ENCODE peak calls at places on chromosomes 13 and 19, in five cellular contexts. X is CD4-positive, alpha-beta T cell; N is neural progenitor cell; P is psoas muscle; Q is dorsolateral prefrontal cortex. M is an unnamed sample. For H3K27me3, the result is how much of the 10 kb centered on the place peaks cover.

GRCh38 chr19:55257461-55258411 is 1.1 kb downstream of the PPP6R1 start:
- DNase-seq in X (peak), N (peak), P (no peak), Q (no peak), M (no peak)

GRCh38 chr19:4234142-4234861 is 5.0 kb downstream of the EBI3 start:
- DNase-seq in X (no peak), N (no peak), P (no peak), Q (no peak), M (no peak)

GRCh38 chr19:20077791-20078463 is at the start of gene ZNF90:
- DNase-seq in X (peak), N (peak), P (peak), Q (peak), M (peak)

GRCh38 chr13:40992678-40993077 is 26.4 kb downstream of the ELF1 start:
- DNase-seq in X (no peak), N (no peak), P (no peak), Q (no peak), M (peak)

GRCh38 chr19:566844-567243 is 5.6 kb upstream of the BSG start:
- DNase-seq in X (no peak), N (no peak), P (no peak), Q (no peak), M (no peak)

GRCh38 chr13:52968074-52968700 is 60.4 kb upstream of the OLFM4 start:
- DNase-seq in X (peak), N (peak), P (peak), Q (peak), M (peak)

GRCh38 chr19:51702103-51702753 is 9.1 kb downstream of the SPACA6 start:
- DNase-seq in X (peak), N (peak), P (peak), Q (peak), M (peak)

GRCh38 chr13:113209336-113209879 is at the start of gene CUL4A:
- DNase-seq in X (peak), N (peak), P (peak), Q (peak), M (peak)

GRCh38 chr19:19053508-19054314 is 10.1 kb upstream of the SLC25A42 start:
- DNase-seq in X (peak), N (peak), P (peak), Q (peak), M (peak)

GRCh38 chr19:45276284-45276687 is 25.2 kb downstream of the MARK4 start:
- DNase-seq in X (no peak), N (no peak), P (no peak), Q (no peak), M (peak)

GRCh38 chr19:1764293-1764683 is 11.0 kb downstream of the ONECUT3 start:
- DNase-seq in X (no peak), N (no peak), P (no peak), Q (no peak), M (no peak)

GRCh38 chr13:100895656-100896055 is 221.1 kb upstream of the TMTC4 start:
- DNase-seq in X (no peak), N (no peak), P (no peak), Q (no peak), M (no peak)

GRCh38 chr19:52670046-52670445 is 31.9 kb upstream of the ZNF83 start:
- DNase-seq in X (no peak), N (no peak), P (no peak), Q (no peak), M (no peak)

GRCh38 chr13:36518707-36519106 is 86.4 kb downstream of the CCNA1 start:
- DNase-seq in X (no peak), N (no peak), P (no peak), Q (no peak), M (no peak)

GRCh38 chr19:48635263-48635965 is 1.8 kb downstream of the DBP start:
- DNase-seq in X (peak), N (peak), P (peak), Q (peak), M (peak)
- H3K27ac ChIP-seq in X (peak), N (no peak), P (peak), Q (peak), M (peak)

DNA sequence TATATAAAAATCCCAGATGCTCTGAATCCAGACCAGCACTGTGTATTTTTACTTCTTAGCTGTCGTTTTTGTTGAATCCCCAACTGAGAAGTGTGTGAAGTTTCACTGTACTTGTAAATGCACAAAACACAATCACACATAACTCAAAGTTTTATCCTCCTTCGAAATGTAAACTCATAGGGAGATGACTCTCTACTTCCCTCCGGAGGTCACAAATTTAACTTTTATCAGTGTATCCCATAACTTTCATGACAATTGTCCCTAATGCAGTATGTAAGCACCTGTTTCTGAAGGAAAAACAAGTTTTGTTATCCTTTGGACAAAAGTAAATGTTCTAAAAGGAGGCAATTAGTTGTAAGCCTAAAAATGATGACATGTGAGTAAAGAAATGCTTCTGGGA is 665.0 kb upstream of the SLITRK6 start:
- DNase-seq in X (no peak), N (peak), P (no peak), Q (no peak), M (peak)
- H3K27me3 ChIP-seq in X (under half), N (under half), P (under half), Q (under half), M (under half)

DNA sequence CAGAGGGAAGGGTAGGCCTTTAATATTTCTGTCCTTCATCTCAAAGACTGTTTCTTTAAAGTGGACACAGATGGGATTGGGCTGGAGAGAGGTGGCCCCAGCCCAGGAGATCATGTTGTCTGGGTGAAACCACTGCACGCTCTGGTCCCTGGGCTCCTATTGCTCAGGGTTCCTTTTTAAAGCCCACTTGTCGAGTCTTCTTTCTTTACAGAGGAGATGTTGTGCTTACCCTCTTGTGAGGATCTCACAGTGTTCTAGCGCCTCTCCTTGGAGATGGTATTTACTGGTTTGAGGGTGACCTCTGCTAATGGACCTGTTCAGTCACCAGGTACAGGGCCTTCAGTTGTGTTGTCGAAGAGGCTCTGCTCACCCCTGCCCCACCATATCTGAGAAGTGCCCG is 128.4 kb downstream of the TM9SF2 start:
- DNase-seq in X (no peak), N (no peak), P (no peak), Q (no peak), M (no peak)
- H3K27ac ChIP-seq in X (no peak), N (no peak), P (no peak), Q (no peak), M (no peak)

DNA sequence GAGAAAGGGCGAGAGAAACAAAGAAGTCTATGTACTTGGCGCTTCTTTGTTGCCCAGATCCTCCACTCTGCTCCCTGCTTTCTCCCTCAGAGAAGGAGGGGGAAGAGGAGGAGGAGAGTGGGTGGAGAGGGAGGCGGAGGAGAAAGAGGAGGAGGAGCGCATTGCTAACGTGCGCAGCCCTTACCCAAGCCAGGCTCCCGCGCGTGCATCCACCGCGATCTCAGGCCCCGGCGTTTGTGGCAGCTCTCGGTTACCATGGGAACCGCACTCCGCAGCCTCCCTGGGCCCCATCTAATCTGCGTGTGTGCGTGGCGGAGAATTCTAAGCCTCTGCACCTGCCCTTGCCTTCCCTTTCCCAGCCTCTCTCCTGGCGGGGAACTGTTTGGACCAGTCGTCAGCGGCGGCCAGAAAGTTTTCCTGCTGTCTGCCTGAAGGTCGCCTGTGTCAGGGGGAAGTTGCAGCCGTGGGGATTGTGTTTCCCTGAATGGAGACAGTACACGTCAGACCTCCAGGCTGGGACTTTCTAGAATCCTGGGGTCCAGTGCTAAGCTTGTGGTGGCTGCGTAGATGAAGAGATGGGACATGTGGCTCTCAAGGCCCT is at the start of gene ERICH6B:
- DNase-seq in X (no peak), N (peak), P (no peak), Q (peak), M (no peak)
- H3K27me3 ChIP-seq in X (under half), N (half or more), P (under half), Q (under half), M (under half)

DNA sequence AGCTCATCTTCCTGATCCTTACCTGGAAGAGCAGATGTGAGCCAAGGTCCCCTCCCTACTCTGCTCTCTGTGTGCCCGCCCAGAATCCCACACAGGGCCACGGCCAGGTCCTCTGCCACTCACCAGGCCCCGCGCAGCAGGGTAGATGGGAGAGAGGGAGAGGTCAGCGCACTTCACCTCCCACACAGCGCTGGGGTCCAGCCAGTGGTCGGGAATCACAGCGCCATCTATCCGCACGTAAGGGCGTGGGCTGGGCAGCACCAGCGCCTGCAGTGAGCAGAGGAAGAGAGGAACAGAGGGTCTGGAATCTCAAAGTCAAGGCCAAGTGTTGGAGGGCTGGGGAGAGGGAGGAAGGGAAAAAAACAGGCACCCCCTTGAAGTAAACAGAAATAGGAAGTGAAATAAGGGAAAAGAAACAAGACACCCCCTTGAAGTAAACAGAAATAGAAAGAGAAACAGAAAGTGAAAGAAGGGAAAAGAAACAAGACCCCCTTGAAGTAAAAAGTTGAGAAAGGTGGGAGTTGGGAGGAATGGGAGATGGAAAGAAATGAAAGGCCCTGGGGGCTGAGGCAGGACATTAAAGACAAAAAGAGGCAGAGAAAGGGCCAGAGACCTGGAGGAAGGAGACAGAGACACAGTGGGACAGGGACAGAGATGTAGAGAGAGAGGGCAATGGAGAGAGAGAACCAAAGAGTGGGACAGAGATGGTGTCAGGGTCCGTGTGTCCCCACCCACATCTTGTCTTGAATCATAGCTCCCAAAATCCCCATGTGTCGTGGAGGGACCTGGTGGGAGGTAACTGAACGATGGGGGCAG is 7.1 kb upstream of the PLA2G4C start:
- DNase-seq in X (no peak), N (no peak), P (no peak), Q (no peak), M (no peak)
- H3K27ac ChIP-seq in X (no peak), N (no peak), P (no peak), Q (no peak), M (no peak)

DNA sequence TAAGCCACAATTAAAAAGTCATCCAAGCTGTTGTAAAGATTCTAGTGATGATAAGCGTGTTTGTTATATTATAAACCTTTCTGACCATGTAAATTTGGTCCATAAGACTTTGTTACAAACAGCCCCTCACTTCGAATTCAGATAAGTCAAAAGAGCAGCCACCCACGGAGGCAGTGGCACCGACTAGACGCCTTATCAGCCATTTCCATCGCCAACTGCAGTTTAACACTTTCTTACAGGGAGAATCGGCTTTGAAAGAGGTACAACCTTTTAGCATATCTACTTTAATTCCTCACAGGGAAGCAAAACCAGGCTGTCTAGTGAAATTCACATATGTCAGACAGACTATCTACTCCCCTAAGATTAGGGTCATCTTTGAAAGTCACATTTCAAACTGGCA is 47.5 kb downstream of the SOX21 start:
- DNase-seq in X (no peak), N (no peak), P (no peak), Q (no peak), M (no peak)
- H3K27me3 ChIP-seq in X (under half), N (under half), P (under half), Q (under half), M (under half)

M was measured in A673.